ENCODE peak calls at places on chromosomes 5 and 9, in four cellular contexts. S is psoas muscle, Y is SK-N-SH, O is HCT116. M is an unnamed sample.

GRCh38 chr5:97570242-97570641 is 387.2 kb upstream of the RIOK2 start:
- DNase-seq in O (no peak), S (no peak), Y (no peak), M (no peak)

GRCh38 chr9:9612270-9612669 is 1000.5 kb downstream of the PTPRD start:
- DNase-seq in O (no peak), S (no peak), Y (peak), M (no peak)

GRCh38 chr5:27815061-27815460 is 776.7 kb upstream of the CDH9 start:
- DNase-seq in S (no peak), Y (no peak), O (no peak), M (no peak)

GRCh38 chr5:115372121-115372520 is 75.7 kb upstream of the CCDC112 start:
- DNase-seq in S (no peak), Y (no peak), O (no peak), M (no peak)

GRCh38 chr5:1662559-1663043 is 137.0 kb downstream of the MRPL36 start:
- DNase-seq in Y (no peak), S (no peak), O (no peak), M (no peak)

GRCh38 chr9:134951461-134951860 is 33.7 kb upstream of the FCN1 start:
- DNase-seq in S (no peak), Y (no peak), O (no peak), M (no peak)

GRCh38 chr5:14138608-14139540 is 4.3 kb upstream of the TRIO start:
- DNase-seq in S (no peak), O (no peak), Y (no peak), M (no peak)

GRCh38 chr5:1343315-1343751 is 1.6 kb downstream of the CLPTM1L start:
- DNase-seq in O (no peak), Y (no peak), S (no peak), M (peak)

GRCh38 chr5:94228791-94229190 is 389.6 kb downstream of the KIAA0825 start:
- DNase-seq in O (no peak), S (peak), Y (no peak), M (no peak)

GRCh38 chr5:31470608-31471007 is 61.3 kb downstream of the DROSHA start:
- DNase-seq in O (no peak), Y (no peak), S (peak), M (no peak)

GRCh38 chr9:131436386-131436785 is 42.5 kb downstream of the PRRC2B start:
- DNase-seq in O (no peak), S (no peak), Y (no peak), M (no peak)

GRCh38 chr9:91898451-91899433 is 51.3 kb downstream of the ROR2 start:
- DNase-seq in S (no peak), O (no peak), Y (peak), M (peak)

GRCh38 chr5:79857692-79858091 is 133.4 kb downstream of the MTX3 start:
- DNase-seq in S (no peak), Y (no peak), O (no peak), M (no peak)

GRCh38 chr9:32928912-32929311 is 72.5 kb downstream of the APTX start:
- DNase-seq in Y (no peak), S (no peak), O (no peak), M (no peak)

GRCh38 chr5:163564321-163564924 is 59.0 kb downstream of the MAT2B start:
- DNase-seq in O (peak), S (no peak), Y (peak), M (peak)

GRCh38 chr5:151903243-151903653 is 21.4 kb downstream of the GLRA1 start:
- DNase-seq in O (no peak), S (no peak), Y (no peak), M (no peak)

GRCh38 chr5:66554211-66554610 is 42.0 kb upstream of the MAST4 start:
- DNase-seq in S (no peak), O (no peak), Y (no peak), M (no peak)

GRCh38 chr5:117100156-117100555 is 525.5 kb upstream of the SEMA6A start:
- DNase-seq in Y (no peak), O (no peak), S (no peak), M (no peak)

GRCh38 chr9:34370970-34371880 is 5.5 kb downstream of the MYORG start:
- DNase-seq in O (no peak), Y (no peak), S (no peak), M (no peak)

GRCh38 chr5:175475248-175475647 is 3.1 kb upstream of the SFXN1 start:
- DNase-seq in S (no peak), Y (no peak), O (no peak), M (no peak)

GRCh38 chr9:132946216-132946615 is 1.8 kb upstream of the TSC1 start:
- DNase-seq in O (no peak), Y (no peak), S (no peak), M (no peak)

GRCh38 chr9:133060417-133060841 is 1.4 kb upstream of the CEL start:
- DNase-seq in Y (peak), S (no peak), O (no peak), M (no peak)

GRCh38 chr5:154779105-154779504 is 23.9 kb downstream of the LARP1 start:
- DNase-seq in Y (no peak), O (peak), S (no peak), M (no peak)

GRCh38 chr9:78539904-78540303 is 243.0 kb downstream of the PSAT1 start:
- DNase-seq in S (peak), O (no peak), Y (no peak), M (no peak)

GRCh38 chr5:15601274-15601673 is 101.3 kb downstream of the FBXL7 start:
- DNase-seq in S (no peak), Y (no peak), O (no peak), M (no peak)

GRCh38 chr9:91532325-91532724 is 108.7 kb upstream of the NFIL3 start:
- DNase-seq in S (no peak), O (no peak), Y (no peak), M (no peak)

GRCh38 chr5:180020176-180020575 is 51.4 kb downstream of the RNF130 start:
- DNase-seq in Y (no peak), O (no peak), S (no peak), M (no peak)

GRCh38 chr5:140222416-140222815 is 47.4 kb downstream of the CYSTM1 start:
- DNase-seq in O (no peak), Y (no peak), S (no peak), M (no peak)

GRCh38 chr9:131330814-131331600 is 41.5 kb downstream of the PLPP7 start:
- DNase-seq in Y (peak), S (no peak), O (no peak), M (no peak)

GRCh38 chr5:17129093-17129492 is 88.3 kb upstream of the BASP1 start:
- DNase-seq in Y (no peak), S (no peak), O (no peak), M (no peak)

GRCh38 chr5:80961376-80962281 is 1.5 kb downstream of the RASGRF2 start:
- DNase-seq in S (no peak), Y (no peak), O (no peak), M (no peak)

GRCh38 chr5:67880876-67881275 is 334.7 kb upstream of the PIK3R1 start:
- DNase-seq in Y (no peak), S (no peak), O (no peak), M (no peak)

GRCh38 chr5:118700510-118700909 is 287.8 kb downstream of the DTWD2 start:
- DNase-seq in Y (no peak), S (no peak), O (no peak), M (no peak)

GRCh38 chr5:118692811-118693342 is 295.5 kb downstream of the DTWD2 start:
- DNase-seq in Y (peak), O (no peak), S (no peak), M (no peak)

GRCh38 chr5:118703241-118703640 is 285.1 kb downstream of the DTWD2 start:
- DNase-seq in Y (no peak), S (no peak), O (no peak), M (no peak)

GRCh38 chr5:118701796-118702195 is 286.6 kb downstream of the DTWD2 start:
- DNase-seq in O (no peak), Y (no peak), S (no peak), M (no peak)

GRCh38 chr5:118698774-118699173 is 289.6 kb downstream of the DTWD2 start:
- DNase-seq in S (no peak), O (no peak), Y (no peak), M (no peak)
- TF ChIP-seq CTCF in S (no peak), O (no peak), Y (no peak), M (no peak)

GRCh38 chr5:181052526-181052927 is 12.5 kb downstream of the BTNL9 start:
- DNase-seq in S (no peak), O (no peak), Y (no peak), M (no peak)

GRCh38 chr5:181050016-181050415 is 9.9 kb downstream of the BTNL9 start:
- DNase-seq in Y (no peak), S (no peak), O (no peak), M (no peak)

GRCh38 chr5:181053760-181054122 is 13.7 kb downstream of the BTNL9 start:
- DNase-seq in S (no peak), Y (no peak), O (no peak), M (no peak)

GRCh38 chr5:181052928-181053759 is 13.1 kb downstream of the BTNL9 start:
- DNase-seq in O (no peak), Y (peak), S (no peak), M (no peak)

GRCh38 chr5:181051841-181052525 is 11.9 kb downstream of the BTNL9 start:
- DNase-seq in S (no peak), O (no peak), Y (no peak), M (no peak)
- H3K4me3 ChIP-seq in S (peak), O (no peak), Y (no peak), M (no peak)

GRCh38 chr9:72600671-72601070 is 79.3 kb downstream of the TMC1 start:
- DNase-seq in S (no peak), Y (no peak), O (no peak), M (no peak)

GRCh38 chr9:72601595-72601994 is 80.2 kb downstream of the TMC1 start:
- DNase-seq in S (no peak), O (no peak), Y (no peak), M (no peak)

GRCh38 chr9:72598639-72599038 is 77.2 kb downstream of the TMC1 start:
- DNase-seq in S (no peak), Y (no peak), O (no peak), M (no peak)

GRCh38 chr9:72597606-72598005 is 76.2 kb downstream of the TMC1 start:
- DNase-seq in Y (no peak), O (no peak), S (no peak), M (no peak)

GRCh38 chr9:72599874-72600534 is 78.6 kb downstream of the TMC1 start:
- DNase-seq in O (no peak), Y (no peak), S (no peak), M (no peak)
- TF ChIP-seq CTCF in O (no peak), Y (no peak), S (no peak), M (no peak)

GRCh38 chr9:16828335-16829281 is 41.9 kb downstream of the BNC2 start:
- DNase-seq in Y (peak), O (no peak), S (peak), M (no peak)
- H3K4me3 ChIP-seq in Y (peak), O (no peak), S (peak), M (peak)

DNA sequence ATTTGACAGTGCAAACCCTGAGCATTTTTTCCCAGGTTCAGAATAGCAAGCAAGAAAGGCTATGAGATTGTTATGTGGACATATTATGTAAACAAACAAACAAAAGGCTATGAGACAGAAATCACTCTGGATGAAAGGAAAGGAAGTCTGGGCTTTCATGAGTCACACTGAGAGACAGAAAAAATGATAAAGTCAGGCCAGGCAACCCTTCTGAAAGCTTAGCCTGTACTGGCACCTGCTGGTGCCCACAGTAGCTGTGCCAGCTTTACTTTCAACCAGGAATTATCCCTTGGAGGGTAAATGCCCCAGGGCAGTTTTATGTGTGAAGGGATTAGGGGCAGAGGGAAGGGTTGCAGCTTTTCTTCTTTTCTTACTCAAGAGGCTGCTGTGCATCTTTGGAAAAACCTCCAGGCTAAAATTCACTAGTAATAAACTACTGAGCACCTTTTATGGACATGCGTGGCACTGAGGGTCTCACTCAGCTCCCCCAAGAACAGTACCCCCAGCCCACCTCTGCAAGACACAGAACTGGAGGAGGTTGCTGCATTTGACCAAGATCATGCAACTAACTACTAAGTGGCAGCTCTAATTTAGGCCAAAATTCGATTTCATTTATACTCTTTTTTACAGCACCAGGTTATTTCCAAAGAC is 41.7 kb downstream of the ACTL7B start:
- DNase-seq in Y (no peak), S (no peak), O (peak), M (no peak)
- TF ChIP-seq CTCF in Y (peak), S (peak), O (peak), M (no peak)

GRCh38 chr5:170353011-170353890 is 35.9 kb downstream of the KCNMB1 start:
- DNase-seq in Y (peak), O (no peak), S (no peak), M (no peak)
- H3K4me3 ChIP-seq in Y (peak), O (no peak), S (no peak), M (peak)

GRCh38 chr9:128257086-128257825 is 18.6 kb downstream of the GOLGA2 start:
- DNase-seq in Y (no peak), S (no peak), O (no peak), M (no peak)
- TF ChIP-seq CTCF in Y (no peak), S (no peak), O (no peak), M (no peak)

DNA sequence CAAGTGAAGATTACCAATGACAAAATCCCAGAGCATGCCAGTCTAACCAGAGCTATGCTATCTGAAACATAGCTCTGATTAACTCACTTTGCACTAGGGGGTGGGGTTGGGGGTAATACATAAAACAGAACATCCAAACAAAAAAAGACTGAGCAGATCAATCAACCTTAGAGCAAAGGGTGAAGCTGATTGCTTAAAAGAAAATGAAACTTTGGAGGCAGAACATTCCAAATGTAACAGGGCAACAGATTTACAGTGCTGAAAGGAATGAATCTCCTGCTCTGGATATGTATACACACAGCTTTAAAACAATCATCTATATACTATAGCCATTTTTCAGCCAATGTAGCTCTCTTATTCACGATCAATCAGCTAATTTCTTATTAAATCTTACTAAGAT is 4.9 kb downstream of the IL6ST start:
- DNase-seq in O (no peak), Y (no peak), S (no peak), M (no peak)
- H3K4me3 ChIP-seq in O (no peak), Y (no peak), S (peak), M (no peak)